ENCODE peak calls at places on chromosomes 7 and 10, in four cellular contexts. B is brain microvascular endothelial cell, E is IMR-90, A is fibroblast of lung. H is an unnamed sample.

GRCh38 chr10:92790449-92790848 is 57.9 kb upstream of the EXOC6 start:
- DNase-seq in A (no peak), B (no peak), E (no peak), H (no peak)

GRCh38 chr7:97973206-97973658 is 16.8 kb downstream of the OCM2 start:
- DNase-seq in B (no peak), E (no peak), A (no peak), H (no peak)

GRCh38 chr10:112904000-112904399 is 46.0 kb upstream of the TCF7L2 start:
- DNase-seq in A (no peak), B (peak), E (peak), H (peak)

GRCh38 chr10:93023013-93023650 is 37.5 kb upstream of the CYP26C1 start:
- DNase-seq in B (no peak), A (no peak), E (no peak), H (no peak)

GRCh38 chr7:132558815-132559214 is 17.5 kb downstream of the PLXNA4 start:
- DNase-seq in B (no peak), E (no peak), A (no peak), H (no peak)

GRCh38 chr7:92115821-92116220 is 18.5 kb downstream of the CYP51A1 start:
- DNase-seq in B (no peak), E (no peak), A (no peak), H (no peak)

GRCh38 chr10:102434251-102434913 is 2.0 kb upstream of the CUEDC2 start:
- DNase-seq in A (peak), B (no peak), E (peak), H (no peak)

GRCh38 chr10:91709394-91709798 is 76.5 kb upstream of the PPP1R3C start:
- DNase-seq in B (no peak), E (peak), A (peak), H (peak)

GRCh38 chr7:50369408-50370026 is 65.0 kb downstream of the IKZF1 start:
- DNase-seq in A (peak), E (no peak), B (no peak), H (peak)

GRCh38 chr10:50362547-50363125 is 111.3 kb upstream of the ASAH2 start:
- DNase-seq in B (no peak), E (peak), A (no peak), H (no peak)

GRCh38 chr7:119522263-119522662 is 750.7 kb upstream of the KCND2 start:
- DNase-seq in A (no peak), E (no peak), B (no peak), H (no peak)

GRCh38 chr10:133114251-133114650 is 26.5 kb downstream of the ADGRA1 start:
- DNase-seq in B (no peak), A (no peak), E (no peak), H (no peak)

GRCh38 chr7:19145429-19146201 is 394 bp upstream of the FERD3L start:
- DNase-seq in B (no peak), A (no peak), E (no peak), H (no peak)

GRCh38 chr7:157888579-157888978 is 551.8 kb downstream of the DNAJB6 start:
- DNase-seq in A (no peak), B (no peak), E (no peak), H (no peak)

GRCh38 chr7:128879461-128879938 is 16.8 kb downstream of the ATP6V1F start:
- DNase-seq in A (no peak), B (no peak), E (no peak), H (no peak)

GRCh38 chr10:35735412-35735811 is 93.3 kb upstream of the FZD8 start:
- DNase-seq in A (no peak), B (peak), E (peak), H (peak)

DNA sequence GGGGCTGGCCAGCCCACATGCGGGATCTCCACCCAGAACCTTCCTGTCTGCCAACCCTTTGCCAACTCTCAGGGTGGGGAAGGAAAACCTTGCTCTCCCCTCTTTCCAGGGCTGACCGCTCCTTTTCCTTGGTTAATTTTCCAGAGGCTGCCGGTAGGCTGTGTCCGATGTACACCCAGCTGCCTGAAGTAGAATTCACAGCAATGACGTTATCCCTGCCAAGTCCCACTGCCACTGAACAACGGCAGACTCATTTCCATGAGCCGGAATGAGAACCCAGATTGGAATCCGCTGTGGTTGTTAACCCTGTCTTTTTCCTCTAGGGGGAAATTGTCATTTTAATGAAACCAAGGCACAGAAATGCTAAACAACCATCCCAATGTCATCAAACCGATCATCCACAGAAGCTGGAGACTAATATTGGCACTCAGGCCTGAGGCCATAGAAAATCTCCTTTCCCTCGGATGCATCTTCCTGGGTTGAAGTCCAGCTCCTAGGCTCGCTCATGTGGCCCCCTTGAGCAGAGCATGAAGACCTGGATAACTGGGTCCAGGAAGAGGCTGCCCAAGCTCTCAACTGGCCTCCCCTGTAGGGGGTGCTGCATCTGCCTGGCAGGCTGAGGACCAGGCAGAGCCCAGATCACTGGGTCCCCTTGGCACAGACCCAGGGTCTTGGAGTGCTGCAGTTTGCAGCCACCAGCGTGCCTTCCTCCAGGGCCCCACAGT is 30.4 kb downstream of the KLRG2 start:
- DNase-seq in E (peak), A (peak), B (peak), H (no peak)
- TF ChIP-seq CTCF in E (peak), A (no peak), B (peak), H (no peak)

DNA sequence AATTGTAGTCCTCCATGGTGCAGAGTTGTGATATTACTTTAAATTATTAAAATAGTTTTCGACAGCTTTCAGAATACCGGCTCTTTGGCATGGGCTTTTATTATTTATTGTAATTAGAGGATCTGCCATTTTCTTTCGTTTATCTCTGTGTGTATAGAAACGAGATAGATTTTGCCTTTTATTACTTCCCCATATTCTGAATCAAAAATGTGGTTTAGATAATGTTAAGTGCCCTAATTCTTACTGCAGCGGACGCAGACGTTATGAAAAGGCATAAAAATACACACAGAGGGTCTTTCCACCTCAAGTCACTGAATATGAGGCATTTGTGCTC is 1.9 kb upstream of the ARID5B start:
- DNase-seq in B (no peak), A (no peak), E (no peak), H (no peak)
- H3K27ac ChIP-seq in B (peak), A (peak), E (peak), H (peak)

GRCh38 chr10:31320598-31321211 is 1.7 kb downstream of the ZEB1 start:
- DNase-seq in E (peak), B (peak), A (peak), H (no peak)

GRCh38 chr10:31318854-31319601 is at the start of gene ZEB1:
- DNase-seq in E (peak), A (peak), B (peak), H (peak)

GRCh38 chr10:31319602-31320178 is 674 bp downstream of the ZEB1 start:
- DNase-seq in E (no peak), B (no peak), A (no peak), H (no peak)

GRCh38 chr10:31321396-31321941 is 2.5 kb downstream of the ZEB1 start:
- DNase-seq in E (peak), B (no peak), A (peak), H (no peak)

DNA sequence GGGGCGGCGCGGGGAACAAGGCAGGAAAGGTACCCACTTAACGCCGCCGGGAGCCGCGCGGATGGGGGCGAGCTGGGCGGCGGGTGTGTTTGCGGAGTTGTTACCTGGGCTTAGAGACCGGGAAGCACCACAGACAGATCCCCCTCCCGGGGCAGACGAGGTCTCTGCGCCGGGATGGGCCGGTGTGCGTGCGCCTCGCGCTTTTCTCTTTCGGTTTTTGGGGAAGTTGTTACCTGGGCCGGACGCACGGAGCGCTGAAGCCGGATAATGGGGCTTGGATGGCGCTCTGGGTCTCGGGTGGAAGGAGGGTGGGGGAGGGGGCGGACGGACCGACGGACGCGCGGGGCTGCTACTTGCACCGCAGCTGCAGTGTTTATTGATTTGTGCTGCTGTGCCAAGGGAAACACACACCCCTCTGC is 1.2 kb downstream of the ZEB1 start:
- DNase-seq in B (no peak), E (no peak), A (peak), H (no peak)
- TF ChIP-seq CTCF in B (no peak), E (no peak), A (no peak), H (peak)

GRCh38 chr10:73096041-73096451 is 620 bp downstream of the P4HA1 start:
- DNase-seq in B (peak), A (peak), E (peak), H (peak)

GRCh38 chr10:73099141-73099540 is 2.5 kb upstream of the P4HA1 start:
- DNase-seq in B (no peak), E (no peak), A (no peak), H (no peak)

GRCh38 chr10:73096452-73097304 is at the start of gene P4HA1:
- DNase-seq in E (peak), B (peak), A (peak), H (peak)

GRCh38 chr10:73095479-73096021 is 1.1 kb downstream of the P4HA1 start:
- DNase-seq in A (peak), E (peak), B (peak), H (no peak)

DNA sequence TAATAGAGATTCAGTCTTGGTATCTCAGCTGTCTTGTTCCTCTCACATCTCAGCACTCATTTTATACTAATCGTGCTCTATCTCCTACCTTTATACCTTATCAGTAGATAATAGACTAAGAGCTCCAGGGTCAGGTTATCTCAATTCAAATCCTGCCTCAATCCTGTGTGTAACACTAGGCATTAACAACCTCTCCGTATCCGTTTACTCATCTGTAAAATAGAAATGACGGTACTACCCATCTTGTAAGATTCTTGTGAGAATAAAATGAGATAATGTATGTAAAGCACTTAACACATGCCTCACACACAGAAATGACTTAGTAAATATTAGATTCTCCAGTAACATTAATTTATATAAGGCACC is 622 bp upstream of the P4HA1 start:
- DNase-seq in B (no peak), A (no peak), E (no peak), H (no peak)
- H3K27ac ChIP-seq in B (peak), A (peak), E (peak), H (peak)